ENCODE peak calls at places on chromosomes 4 and X, in nine cellular contexts. R, K, G, H, D, Y, Q, N and Z are unnamed samples.

GRCh38 chr4:8334786-8335460 is 65.4 kb downstream of the HTRA3 start:
- DNase-seq in R (no peak), K (no peak), G (no peak), H (no peak), D (no peak), Y (no peak), Q (no peak), N (no peak), Z (peak; percentile 70)

GRCh38 chr4:94523617-94524016 is 71.9 kb downstream of the PDLIM5 start:
- DNase-seq in R (no peak), K (peak; percentile 48), G (no peak), H (no peak), D (no peak), Y (no peak), Q (no peak), N (no peak), Z (no peak)

GRCh38 chrX:139759637-139760036 is 51.7 kb upstream of the MCF2 start:
- DNase-seq in R (no peak), K (peak; percentile 16), G (no peak), H (no peak), D (peak; percentile 15), Y (peak; percentile 7), Q (no peak), N (peak; percentile 15), Z (no peak)

GRCh38 chr4:44996276-44996845 is 270.0 kb upstream of the GNPDA2 start:
- DNase-seq in R (no peak), K (no peak), G (no peak), H (no peak), D (no peak), Y (no peak), Q (no peak), N (no peak), Z (no peak)

GRCh38 chr4:98733601-98734000 is 75.2 kb upstream of the TSPAN5 start:
- DNase-seq in R (no peak), K (no peak), G (no peak), H (no peak), D (no peak), Y (no peak), Q (no peak), N (no peak), Z (no peak)

GRCh38 chr4:89301003-89301402 is 6.6 kb downstream of the GPRIN3 start:
- DNase-seq in R (no peak), K (no peak), G (no peak), H (no peak), D (no peak), Y (no peak), Q (no peak), N (no peak), Z (no peak)

GRCh38 chrX:39903343-39903742 is 194.4 kb downstream of the BCOR start:
- DNase-seq in R (no peak), K (peak; percentile 64), G (no peak), H (no peak), D (peak; percentile 57), Y (no peak), Q (no peak), N (no peak), Z (no peak)

GRCh38 chr4:152265149-152265621 is 270.7 kb downstream of the FBXW7 start:
- DNase-seq in R (no peak), K (peak; percentile 21), G (no peak), H (no peak), D (no peak), Y (no peak), Q (no peak), N (no peak), Z (no peak)

GRCh38 chr4:71635094-71635493 is 148.8 kb downstream of the GC start:
- DNase-seq in R (no peak), K (no peak), G (no peak), H (no peak), D (no peak), Y (no peak), Q (no peak), N (no peak), Z (no peak)

GRCh38 chrX:70554081-70554480 is 109.4 kb downstream of the DLG3 start:
- DNase-seq in R (no peak), K (peak; percentile 8), G (no peak), H (no peak), D (peak; percentile 22), Y (no peak), Q (no peak), N (peak; percentile 4), Z (no peak)

GRCh38 chr4:77146426-77147399 is 10.3 kb upstream of the CCNG2 start:
- DNase-seq in R (no peak), K (peak; percentile 29), G (no peak), H (no peak), D (peak; percentile 17), Y (no peak), Q (no peak), N (no peak), Z (no peak)

GRCh38 chr4:37023504-37023903 is 221.0 kb upstream of the NWD2 start:
- DNase-seq in R (no peak), K (no peak), G (no peak), H (no peak), D (no peak), Y (no peak), Q (no peak), N (no peak), Z (no peak)

GRCh38 chr4:39533541-39533940 is 6.3 kb upstream of the UGDH start:
- DNase-seq in R (no peak), K (no peak), G (no peak), H (no peak), D (no peak), Y (no peak), Q (no peak), N (no peak), Z (no peak)